ENCODE peak calls at places on chromosomes 3 and 15, in seven cellular contexts. Y is foreskin fibroblast, I is K562, G is epithelial cell of esophagus, J is mesothelial cell of epicardium, H is bronchial epithelial cell, C is nephron progenitor cell. B is an unnamed sample.

GRCh38 chr3:154981201-154981600 is 98.9 kb upstream of the MME start:
- DNase-seq in Y (peak), I (no peak), G (peak), J (no peak), H (peak), C (no peak), B (no peak)

GRCh38 chr3:67106874-67107273 is 108.8 kb downstream of the KBTBD8 start:
- DNase-seq in Y (no peak), I (no peak), G (no peak), J (no peak), H (no peak), C (no peak), B (no peak)

GRCh38 chr15:67242665-67243064 is 11.8 kb downstream of the AAGAB start:
- DNase-seq in Y (peak), I (no peak), G (peak), J (no peak), H (peak), C (no peak), B (no peak)

GRCh38 chr3:66582721-66583141 is 81.9 kb upstream of the LRIG1 start:
- DNase-seq in Y (peak), I (no peak), G (no peak), J (no peak), H (no peak), C (no peak), B (no peak)

GRCh38 chr15:83983634-83984458 is 251.7 kb upstream of the GOLGA6L4 start:
- DNase-seq in Y (no peak), I (no peak), G (no peak), J (no peak), H (no peak), C (no peak), B (no peak)

GRCh38 chr3:123767020-123767394 is 117.1 kb downstream of the MYLK start:
- DNase-seq in Y (no peak), I (no peak), G (no peak), J (no peak), H (no peak), C (no peak), B (no peak)

GRCh38 chr3:195001961-195002861 is 268.7 kb downstream of the XXYLT1 start:
- DNase-seq in Y (peak), I (peak), G (peak), J (peak), H (peak), C (peak), B (peak)

GRCh38 chr3:52124766-52125165 is 29.5 kb downstream of the POC1A start:
- DNase-seq in Y (no peak), I (no peak), G (no peak), J (no peak), H (no peak), C (no peak), B (no peak)

GRCh38 chr3:40073310-40074007 is 236.0 kb upstream of the EIF1B start:
- DNase-seq in Y (no peak), I (no peak), G (no peak), J (peak), H (no peak), C (peak), B (no peak)

DNA sequence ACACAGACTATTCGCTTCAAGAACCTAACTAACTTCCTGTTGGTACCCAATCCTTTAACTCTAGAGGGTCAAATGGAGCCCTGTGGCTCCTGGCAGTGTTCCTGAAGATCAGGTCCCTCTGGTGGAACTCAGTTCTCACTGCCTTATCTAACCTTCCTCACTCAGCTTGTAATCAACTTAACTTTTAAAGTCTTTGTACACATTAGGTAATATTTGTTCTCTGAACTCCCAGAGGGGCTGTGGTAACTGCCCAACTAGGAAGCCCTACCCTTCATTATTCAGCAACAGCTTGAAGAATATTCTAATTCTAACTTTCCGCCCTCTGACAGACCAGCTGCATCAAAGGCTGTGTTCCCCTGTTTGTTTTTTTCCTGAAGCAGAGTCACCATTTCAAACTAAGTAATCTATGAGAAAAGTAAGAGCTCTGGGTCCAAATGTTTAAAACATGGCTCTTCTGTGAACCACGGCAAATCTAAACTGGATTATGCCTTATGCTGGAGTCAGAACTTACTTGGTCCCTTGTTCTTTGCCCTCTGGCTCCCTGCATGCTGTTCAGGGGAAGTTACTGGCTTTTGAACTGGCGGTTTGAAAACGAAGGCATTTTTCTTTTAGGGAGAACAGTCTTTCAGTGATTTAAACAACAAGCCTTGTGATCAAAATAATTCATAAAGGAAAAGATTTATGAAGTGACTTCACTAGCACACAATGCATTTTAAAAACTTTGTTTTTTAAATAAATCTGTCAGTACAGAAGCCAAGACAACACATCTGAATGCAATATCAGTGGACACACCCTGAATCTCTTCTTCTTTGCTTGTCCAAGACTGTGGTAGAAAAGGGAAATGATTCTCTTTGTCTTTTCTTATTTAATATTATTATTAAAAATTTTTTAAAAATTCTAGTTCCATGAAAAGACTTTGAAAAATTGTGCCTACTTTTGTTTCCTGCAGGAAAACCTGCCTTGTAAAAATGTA is 365.6 kb downstream of the TIGIT start:
- DNase-seq in Y (no peak), I (no peak), G (no peak), J (no peak), H (no peak), C (no peak), B (no peak)
- TF ChIP-seq CTCF in Y (no peak), I (no peak), G (no peak), J (no peak), H (no peak), C (no peak), B (no peak)

GRCh38 chr3:64651286-64651685 is 36.5 kb downstream of the ADAMTS9 start:
- DNase-seq in Y (no peak), I (no peak), G (no peak), J (no peak), H (no peak), C (no peak), B (no peak)

GRCh38 chr3:64653101-64653500 is 34.7 kb downstream of the ADAMTS9 start:
- DNase-seq in Y (no peak), I (no peak), G (no peak), J (no peak), H (no peak), C (no peak), B (no peak)

GRCh38 chr3:64650710-64651109 is 37.1 kb downstream of the ADAMTS9 start:
- DNase-seq in Y (no peak), I (no peak), G (no peak), J (no peak), H (peak), C (no peak), B (no peak)

GRCh38 chr3:64650096-64650622 is 37.6 kb downstream of the ADAMTS9 start:
- DNase-seq in Y (no peak), I (no peak), G (peak), J (no peak), H (peak), C (no peak), B (no peak)

GRCh38 chr3:64651791-64652241 is 36.0 kb downstream of the ADAMTS9 start:
- DNase-seq in Y (no peak), I (no peak), G (no peak), J (no peak), H (no peak), C (no peak), B (no peak)
- TF ChIP-seq CTCF in Y (no peak), I (no peak), G (no peak), J (no peak), H (no peak), C (no peak), B (no peak)

DNA sequence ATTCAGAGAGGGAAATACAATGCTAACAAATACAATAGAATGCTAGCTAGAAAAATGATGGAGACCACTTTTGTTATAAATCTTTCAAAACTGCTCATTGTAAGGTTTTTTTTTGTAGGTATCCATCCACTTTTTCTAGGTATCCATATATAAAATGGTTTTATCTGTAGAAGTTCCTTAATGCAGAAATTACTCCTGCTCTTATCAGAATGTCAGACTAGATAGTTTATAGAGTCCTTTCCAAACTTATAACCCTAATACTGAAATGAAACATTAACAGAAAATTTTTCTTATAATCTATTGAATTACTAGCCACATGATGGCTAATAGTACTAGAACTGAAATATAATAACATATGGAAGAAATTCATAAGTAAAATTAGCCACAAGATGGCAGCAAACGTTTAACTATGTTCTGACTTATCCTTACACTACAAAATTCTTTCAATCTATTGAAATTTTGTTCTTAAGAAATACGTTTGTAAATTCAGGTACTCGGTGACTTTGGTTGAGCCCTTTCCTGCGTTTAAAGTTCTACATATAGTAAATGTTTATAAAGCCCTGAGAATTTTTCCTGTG is 58.5 kb downstream of the ECT2 start:
- DNase-seq in Y (peak), I (peak), G (peak), J (no peak), H (peak), C (no peak), B (peak)
- TF ChIP-seq CTCF in Y (peak), I (no peak), G (no peak), J (peak), H (no peak), C (peak), B (no peak)

DNA sequence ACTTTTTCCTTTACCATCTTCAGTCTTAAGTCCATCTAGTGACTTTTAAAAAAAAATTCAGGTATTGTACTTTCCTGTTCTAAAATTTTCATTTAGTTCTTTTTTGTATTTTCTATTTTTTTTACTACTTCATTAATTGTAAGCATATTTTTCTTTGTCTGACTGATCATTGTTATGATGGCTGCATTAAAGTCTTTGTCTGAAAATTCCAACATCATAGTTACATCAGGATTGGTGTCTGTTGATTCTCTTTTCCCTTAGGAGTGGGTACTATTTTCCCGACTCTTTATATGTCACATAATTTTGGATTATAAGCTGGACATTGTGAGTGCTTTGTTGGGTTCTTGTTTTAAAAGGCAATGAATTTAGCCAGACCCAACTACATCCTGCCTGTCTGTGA is 34.9 kb upstream of the POLR2M start:
- DNase-seq in Y (no peak), I (no peak), G (no peak), J (no peak), H (no peak), C (no peak), B (no peak)
- TF ChIP-seq CTCF in Y (no peak), I (no peak), G (no peak), J (no peak), H (no peak), C (no peak), B (no peak)

DNA sequence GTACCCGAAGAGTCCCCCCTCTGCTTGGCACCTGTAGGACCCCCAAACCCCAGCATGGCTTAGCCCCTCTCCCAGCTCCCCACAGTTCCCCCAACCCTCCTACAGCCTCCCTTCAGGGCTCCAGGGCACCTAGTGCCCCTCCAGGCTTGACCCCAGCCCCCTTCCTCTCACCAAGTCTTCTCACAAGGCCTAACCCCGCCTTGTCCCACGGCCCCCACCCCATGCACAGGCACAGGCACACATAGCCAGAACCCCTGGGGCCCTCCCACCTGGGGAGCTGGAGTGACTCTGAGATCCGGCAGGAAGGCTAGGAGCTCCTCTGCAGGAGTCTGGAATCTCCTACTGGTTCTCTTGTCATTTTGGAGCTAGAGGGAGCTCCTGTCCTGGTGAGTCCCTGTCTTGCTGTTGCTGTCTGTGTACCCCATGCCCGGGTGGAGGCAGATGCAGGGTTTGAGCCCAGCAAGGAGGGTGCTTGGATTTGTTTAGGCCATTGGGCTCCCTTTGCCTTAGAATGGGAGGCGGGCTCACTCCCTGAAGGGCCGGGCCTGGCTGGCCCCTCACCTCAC is 39.6 kb downstream of the KLF13 start:
- DNase-seq in Y (no peak), I (peak), G (no peak), J (no peak), H (no peak), C (no peak), B (no peak)
- TF ChIP-seq CTCF in Y (no peak), I (no peak), G (peak), J (no peak), H (no peak), C (no peak), B (no peak)

DNA sequence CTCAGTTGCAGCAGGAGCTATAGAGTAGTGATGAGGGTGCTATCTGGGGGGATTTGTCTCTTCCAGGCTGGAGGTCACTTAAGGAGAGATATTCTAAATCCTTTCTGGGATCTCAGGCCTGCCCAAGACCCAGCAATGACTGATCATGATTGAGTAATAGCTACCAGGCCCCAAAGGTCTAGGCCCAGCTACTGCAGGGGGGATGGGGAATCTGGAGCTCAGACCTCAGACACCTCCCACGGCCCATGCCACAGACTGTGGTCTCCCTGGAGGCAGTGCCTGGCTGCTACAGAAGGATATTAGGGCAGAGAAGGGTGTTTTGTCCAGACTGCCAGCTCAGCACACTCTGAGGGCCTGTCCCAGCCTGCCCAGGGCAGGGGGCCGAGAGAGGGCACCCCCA is 6.9 kb downstream of the SLC38A3 start:
- DNase-seq in Y (no peak), I (no peak), G (no peak), J (no peak), H (peak), C (no peak), B (no peak)
- TF ChIP-seq CTCF in Y (no peak), I (no peak), G (no peak), J (no peak), H (no peak), C (no peak), B (no peak)

GRCh38 chr15:91948001-91948608 is 94.6 kb downstream of the SLCO3A1 start:
- DNase-seq in Y (no peak), I (no peak), G (peak), J (no peak), H (peak), C (no peak), B (no peak)

GRCh38 chr15:91945385-91945784 is 91.9 kb downstream of the SLCO3A1 start:
- DNase-seq in Y (no peak), I (no peak), G (no peak), J (no peak), H (no peak), C (no peak), B (peak)

GRCh38 chr15:91946075-91946474 is 92.6 kb downstream of the SLCO3A1 start:
- DNase-seq in Y (no peak), I (no peak), G (no peak), J (no peak), H (no peak), C (no peak), B (no peak)

GRCh38 chr15:91947370-91947769 is 93.9 kb downstream of the SLCO3A1 start:
- DNase-seq in Y (no peak), I (no peak), G (no peak), J (no peak), H (no peak), C (no peak), B (no peak)

GRCh38 chr15:91946914-91947313 is 93.4 kb downstream of the SLCO3A1 start:
- DNase-seq in Y (no peak), I (no peak), G (no peak), J (no peak), H (no peak), C (no peak), B (no peak)
- TF ChIP-seq CTCF in Y (no peak), I (no peak), G (no peak), J (no peak), H (no peak), C (peak), B (no peak)

GRCh38 chr3:15974647-15975046 is 176.9 kb upstream of the ANKRD28 start:
- DNase-seq in Y (no peak), I (peak), G (no peak), J (no peak), H (no peak), C (no peak), B (no peak)
- TF ChIP-seq CTCF in Y (no peak), I (peak), G (peak), J (no peak), H (peak), C (peak), B (peak)

B was measured in LNCaP clone FGC.